ENCODE peak calls at places on chromosomes 11 and 22, in seven cellular contexts. X is psoas muscle, O is body of pancreas, N is heart left ventricle, F is BJ, C is IMR-90, E is heart right ventricle. S is an unnamed sample.

GRCh38 chr11:44138286-44138685 is 42.8 kb downstream of the EXT2 start:
- DNase-seq in X (no peak), O (no peak), N (no peak), F (no peak), C (peak; percentile 39), E (no peak), S (no peak)

GRCh38 chr11:117145393-117145761 is 1.3 kb downstream of the PAFAH1B2 start:
- DNase-seq in X (no peak), O (peak; percentile 21), N (no peak), F (no peak), C (peak; percentile 32), E (no peak), S (no peak)

GRCh38 chr11:96342971-96343711 is at the start of gene MAML2:
- DNase-seq in X (peak; percentile 94), O (peak; percentile 91), N (peak; percentile 92), F (peak; percentile 46), C (peak; percentile 94), E (peak; percentile 93), S (peak; percentile 89)

GRCh38 chr22:21726650-21727049 is 8.9 kb downstream of the YPEL1 start:
- DNase-seq in X (no peak), O (peak; percentile 60), N (no peak), F (no peak), C (no peak), E (no peak), S (no peak)

GRCh38 chr22:44667829-44668189 is 34.2 kb upstream of the PRR5 start:
- DNase-seq in X (peak; percentile 16), O (peak; percentile 22), N (no peak), F (no peak), C (no peak), E (no peak), S (no peak)

GRCh38 chr11:114058026-114058706 is 1.3 kb upstream of the ZBTB16 start:
- DNase-seq in X (peak; percentile 90), O (peak; percentile 34), N (no peak), F (no peak), C (no peak), E (no peak), S (no peak)

GRCh38 chr11:9568854-9569587 is 4.4 kb upstream of the WEE1 start:
- DNase-seq in X (peak; percentile 64), O (peak; percentile 89), N (peak; percentile 47), F (peak; percentile 94), C (peak; percentile 89), E (peak; percentile 61), S (peak; percentile 87)

GRCh38 chr11:67126986-67127385 is 7.9 kb downstream of the KDM2A start:
- DNase-seq in X (no peak), O (no peak), N (no peak), F (no peak), C (no peak), E (no peak), S (no peak)

GRCh38 chr11:69496631-69497220 is 15.3 kb downstream of the LINC01488 start:
- DNase-seq in X (peak; percentile 12), O (no peak), N (no peak), F (no peak), C (peak; percentile 70), E (no peak), S (no peak)

GRCh38 chr11:94028436-94028835 is 7.3 kb downstream of the HEPHL1 start:
- DNase-seq in X (no peak), O (no peak), N (no peak), F (peak; percentile 28), C (peak; percentile 81), E (no peak), S (peak; percentile 4)

GRCh38 chr11:87778341-87778740 is 396.9 kb downstream of the RAB38 start:
- DNase-seq in X (no peak), O (no peak), N (no peak), F (no peak), C (no peak), E (no peak), S (no peak)

GRCh38 chr11:69006816-69007215 is 6.2 kb downstream of the MRGPRF start:
- DNase-seq in X (peak; percentile 28), O (no peak), N (no peak), F (no peak), C (no peak), E (no peak), S (no peak)

GRCh38 chr11:70174846-70175764 is 28.0 kb upstream of the FADD start:
- DNase-seq in X (no peak), O (no peak), N (no peak), F (no peak), C (no peak), E (no peak), S (no peak)

GRCh38 chr11:36092314-36093030 is 148.6 kb downstream of the LDLRAD3 start:
- DNase-seq in X (no peak), O (no peak), N (no peak), F (no peak), C (peak; percentile 39), E (no peak), S (no peak)

GRCh38 chr22:17884084-17884483 is 109.8 kb upstream of the BID start:
- DNase-seq in X (no peak), O (no peak), N (no peak), F (no peak), C (no peak), E (no peak), S (no peak)

GRCh38 chr11:94639901-94640721 is 72.9 kb downstream of the PIWIL4 start:
- DNase-seq in X (peak; percentile 53), O (no peak), N (peak; percentile 22), F (no peak), C (no peak), E (peak; percentile 14), S (no peak)

GRCh38 chr22:28252539-28252938 is 333.5 kb upstream of the PITPNB start:
- DNase-seq in X (no peak), O (peak; percentile 13), N (no peak), F (no peak), C (no peak), E (no peak), S (no peak)

DNA sequence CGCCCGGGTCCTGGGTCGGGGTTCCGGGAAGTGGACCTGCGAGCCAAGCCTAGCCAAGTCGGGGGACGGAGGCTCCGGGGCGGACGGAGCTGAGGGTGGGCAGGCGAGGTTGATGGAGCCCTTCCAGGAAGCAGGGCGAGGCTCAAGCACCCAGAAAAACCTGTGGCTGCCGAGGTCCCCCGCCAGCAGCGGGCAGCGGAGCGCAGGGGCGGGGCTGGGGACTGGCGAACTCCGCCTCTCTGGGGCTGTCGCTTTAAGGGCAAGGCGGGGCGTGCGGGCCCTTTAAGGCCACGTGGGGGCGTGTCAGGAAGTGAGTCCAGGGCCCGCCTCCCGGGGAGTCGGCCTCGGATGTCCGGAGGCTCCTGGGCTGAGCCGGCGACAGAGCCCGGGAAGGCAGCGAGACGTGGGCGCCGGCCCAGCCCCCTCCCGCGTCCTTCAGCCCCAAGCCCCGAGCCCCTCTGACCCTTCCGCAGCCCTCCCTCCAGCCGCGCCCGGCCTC is at the start of gene SLC35C1:
- DNase-seq in X (peak; percentile 98), O (peak; percentile 99), N (peak; percentile 98), F (peak; percentile 56), C (peak; percentile 90), E (peak; percentile 97), S (peak; percentile 62)
- TF ChIP-seq CTCF in X (no peak), O (no peak), N (peak; percentile 23), F (peak; percentile 23), C (peak; percentile 14), E (no peak), S (no peak)

DNA sequence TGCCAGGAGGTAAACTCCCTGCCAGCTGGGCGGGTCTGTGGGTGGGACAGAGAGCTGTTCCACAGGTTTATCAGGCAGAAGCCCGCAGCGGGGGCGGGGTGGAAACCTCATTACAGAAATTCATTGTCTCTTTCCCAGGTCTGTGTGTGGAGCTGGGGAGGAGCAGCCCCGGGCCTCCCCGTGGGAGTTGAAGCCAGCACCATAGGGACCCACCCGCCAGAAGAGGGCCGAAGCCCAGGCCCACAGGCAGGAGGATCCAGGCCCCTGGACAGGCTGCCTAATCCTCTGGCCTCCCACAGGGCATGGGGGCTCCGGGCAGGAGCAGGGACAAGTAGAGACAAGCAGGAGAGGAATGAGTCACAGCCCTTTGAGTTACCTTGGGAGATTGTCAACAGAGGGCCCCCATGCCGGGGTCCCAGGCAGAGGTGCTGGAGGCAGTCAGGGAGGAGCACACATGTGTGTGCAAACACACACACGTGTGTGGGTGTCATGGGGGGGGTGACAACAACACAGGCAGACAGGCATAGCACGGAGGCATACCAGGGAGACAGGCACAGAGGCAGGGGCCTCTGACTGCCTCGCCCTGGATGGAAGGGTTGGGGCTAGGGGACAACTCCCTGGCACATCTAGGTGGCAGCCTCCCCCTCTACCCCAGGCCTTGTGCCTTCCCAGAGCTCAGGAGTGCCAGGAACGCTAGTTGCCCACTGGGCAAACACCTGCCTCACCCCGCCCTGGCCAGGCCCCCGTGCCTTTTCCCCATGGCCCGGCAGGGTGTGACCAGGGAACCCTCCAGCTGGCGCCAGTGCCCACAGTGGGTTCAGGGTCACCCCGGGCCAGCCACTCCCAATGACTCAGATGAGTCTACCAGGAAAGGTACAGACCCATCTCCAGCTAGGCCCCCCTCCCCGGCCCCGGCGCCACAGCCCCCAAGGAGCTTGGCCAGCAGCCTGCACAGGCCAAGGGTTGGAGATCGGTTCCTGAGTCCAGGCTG is 1.3 kb downstream of the CDC42BPG start:
- DNase-seq in X (peak; percentile 58), O (peak; percentile 89), N (no peak), F (no peak), C (no peak), E (no peak), S (no peak)
- H3K4me3 ChIP-seq in X (no peak overlapping the region), O (no peak overlapping the region), N (no peak overlapping the region), F (no peak overlapping the region), C (no peak overlapping the region), E (no peak overlapping the region), S (no peak overlapping the region)

GRCh38 chr22:46374663-46375474 is 39.4 kb downstream of the TRMU start:
- DNase-seq in X (no peak), O (peak; percentile 71), N (no peak), F (no peak), C (no peak), E (no peak), S (no peak)
- TF ChIP-seq CTCF in X (no peak), O (no peak), N (no peak), F (no peak), C (no peak), E (no peak), S (no peak)

DNA sequence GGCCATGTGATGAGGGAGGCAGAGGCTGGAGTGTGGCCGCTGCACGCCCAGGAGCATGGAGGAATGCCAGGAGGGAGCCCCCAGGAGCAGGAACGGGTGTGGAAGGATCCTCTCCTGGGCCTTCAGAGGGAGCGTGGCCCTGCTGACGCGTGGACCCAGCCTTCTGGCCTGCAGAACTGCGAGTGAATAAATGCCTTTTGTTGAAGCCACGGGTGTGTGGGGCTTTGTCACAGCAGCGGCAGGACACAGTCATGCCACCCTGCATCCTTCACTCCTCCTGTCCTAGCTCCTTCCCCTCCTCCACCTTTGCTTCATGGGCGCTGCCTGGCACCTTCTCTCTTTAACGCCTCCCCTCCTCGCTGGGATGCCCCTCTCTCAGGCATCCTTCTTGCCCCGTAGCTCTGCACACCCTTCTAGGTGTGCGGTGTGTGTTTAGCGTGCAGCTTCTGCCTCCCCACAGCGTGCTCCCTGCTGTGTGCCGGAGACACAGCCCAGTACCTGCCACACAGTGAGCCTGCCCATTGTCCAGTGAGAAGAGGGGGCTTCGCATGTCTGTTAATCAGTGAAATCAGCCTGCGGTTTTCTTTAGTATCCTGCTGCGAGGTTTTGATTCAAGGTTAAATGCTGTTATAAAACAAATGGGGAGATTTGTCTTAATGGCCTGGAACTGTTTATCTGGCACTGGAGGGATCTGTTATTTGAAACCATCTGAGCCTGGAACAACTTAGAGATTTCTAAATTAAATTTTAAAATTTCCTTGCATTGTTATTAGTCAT is 459.6 kb downstream of the TBC1D22A start:
- DNase-seq in X (peak; percentile 19), O (no peak), N (no peak), F (no peak), C (no peak), E (no peak), S (no peak)
- H3K4me3 ChIP-seq in X (no peak overlapping the region), O (no peak overlapping the region), N (no peak overlapping the region), F (no peak overlapping the region), C (no peak overlapping the region), E (no peak overlapping the region), S (no peak overlapping the region)

GRCh38 chr11:6900327-6900999 is 8.2 kb upstream of the OR2D2 start:
- DNase-seq in X (no peak), O (no peak), N (no peak), F (no peak), C (peak; percentile 8), E (no peak), S (no peak)
- TF ChIP-seq CTCF in X (peak; percentile 6), O (no peak), N (no peak), F (no peak), C (no peak), E (no peak), S (no peak)

S was measured in HFF-Myc.